ENCODE peak calls at places on chromosomes 6 and 20, in four cellular contexts. E is HCT116, W is H1, D is K562. A is an unnamed sample.

GRCh38 chr20:51660741-51661608 is 107.2 kb downstream of the ATP9A start:
- DNase-seq in E (peak), W (no peak), D (no peak), A (no peak)

GRCh38 chr6:158068893-158069799 is 87.5 kb downstream of the SYNJ2 start:
- DNase-seq in E (no peak), W (no peak), D (peak), A (no peak)

GRCh38 chr6:151680846-151681425 is 126.5 kb upstream of the ESR1 start:
- DNase-seq in E (no peak), W (no peak), D (no peak), A (no peak)

GRCh38 chr20:62815066-62815991 is 1.5 kb upstream of the COL9A3 start:
- DNase-seq in E (no peak), W (peak), D (peak), A (no peak)

GRCh38 chr6:131755597-131755996 is 44.8 kb upstream of the CTAGE9 start:
- DNase-seq in E (no peak), W (no peak), D (no peak), A (no peak)

GRCh38 chr6:137820425-137820824 is 46.6 kb upstream of the TNFAIP3 start:
- DNase-seq in E (no peak), W (no peak), D (no peak), A (no peak)

GRCh38 chr20:48777005-48777404 is 50.8 kb downstream of the PREX1 start:
- DNase-seq in E (no peak), W (no peak), D (no peak), A (no peak)

GRCh38 chr6:15283986-15284361 is 38.1 kb downstream of the JARID2 start:
- DNase-seq in E (no peak), W (no peak), D (no peak), A (no peak)

GRCh38 chr6:37517411-37517812 is 17.7 kb upstream of the CCDC167 start:
- DNase-seq in E (no peak), W (no peak), D (no peak), A (no peak)

GRCh38 chr20:57657537-57658446 is 37.6 kb upstream of the ZBP1 start:
- DNase-seq in E (no peak), W (peak), D (no peak), A (no peak)

GRCh38 chr6:89411019-89411268 is 1.1 kb downstream of the RRAGD start:
- DNase-seq in E (no peak), W (no peak), D (no peak), A (no peak)

GRCh38 chr6:7617954-7618764 is 28.2 kb downstream of the SNRNP48 start:
- DNase-seq in E (no peak), W (no peak), D (no peak), A (peak)

GRCh38 chr20:61701401-61701800 is 364.3 kb downstream of the TAF4 start:
- DNase-seq in E (no peak), W (no peak), D (no peak), A (no peak)

GRCh38 chr6:159595173-159595572 is 97.9 kb downstream of the SOD2 start:
- DNase-seq in E (peak), W (no peak), D (no peak), A (no peak)

GRCh38 chr6:13695217-13695616 is 16.4 kb downstream of the RANBP9 start:
- DNase-seq in E (no peak), W (no peak), D (no peak), A (no peak)

GRCh38 chr6:39008737-39009136 is 39.8 kb upstream of the GLP1R start:
- DNase-seq in E (no peak), W (no peak), D (no peak), A (no peak)

GRCh38 chr20:49447946-49448809 is 34.3 kb downstream of the KCNB1 start:
- DNase-seq in E (no peak), W (no peak), D (no peak), A (no peak)

GRCh38 chr6:157921685-157922367 is 59.8 kb upstream of the SYNJ2 start:
- DNase-seq in E (no peak), W (no peak), D (no peak), A (no peak)

GRCh38 chr6:36666726-36667591 is 11.6 kb upstream of the CDKN1A start:
- DNase-seq in E (peak), W (peak), D (no peak), A (peak)

GRCh38 chr20:39706089-39706721 is 744.1 kb downstream of the DHX35 start:
- DNase-seq in E (no peak), W (no peak), D (no peak), A (no peak)

GRCh38 chr6:105993341-105993740 is 92.8 kb upstream of the PRDM1 start:
- DNase-seq in E (no peak), W (no peak), D (no peak), A (no peak)

GRCh38 chr6:48611332-48611731 is 500.3 kb upstream of the PTCHD4 start:
- DNase-seq in E (no peak), W (no peak), D (no peak), A (no peak)

GRCh38 chr20:20567712-20568111 is 144.7 kb downstream of the RALGAPA2 start:
- DNase-seq in E (no peak), W (no peak), D (no peak), A (no peak)

GRCh38 chr20:20571068-20571780 is 141.2 kb downstream of the RALGAPA2 start:
- DNase-seq in E (no peak), W (no peak), D (no peak), A (no peak)

GRCh38 chr20:20564279-20564678 is 148.2 kb downstream of the RALGAPA2 start:
- DNase-seq in E (no peak), W (no peak), D (no peak), A (no peak)

GRCh38 chr20:20566523-20566922 is 145.9 kb downstream of the RALGAPA2 start:
- DNase-seq in E (no peak), W (no peak), D (no peak), A (no peak)

DNA sequence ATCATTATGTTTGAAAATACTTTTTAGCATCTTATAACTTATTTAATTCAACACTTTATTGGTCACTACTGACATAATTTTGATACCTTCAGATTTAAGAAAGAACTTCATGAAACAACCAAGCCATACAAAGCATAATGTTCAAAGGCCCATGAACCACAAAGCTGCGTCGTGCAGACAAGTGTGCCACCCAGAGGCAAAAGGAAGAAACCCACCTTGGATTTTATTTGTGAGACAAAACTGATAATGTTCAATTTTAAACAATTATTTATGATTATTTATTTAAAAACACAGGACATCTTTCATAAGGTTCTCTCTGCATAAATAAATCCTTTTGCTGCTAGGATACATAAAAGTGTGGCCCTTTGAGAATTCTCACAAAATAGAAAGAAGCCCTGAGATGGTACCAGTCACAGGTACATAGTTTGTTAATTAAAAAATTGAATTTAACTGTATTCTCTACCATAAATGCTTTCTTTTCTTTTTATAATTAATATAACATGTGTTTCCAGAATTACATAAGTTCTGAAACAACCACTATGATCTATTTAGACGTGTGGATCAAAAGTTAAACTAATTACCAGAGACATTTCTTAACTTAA is 143.7 kb downstream of the RALGAPA2 start:
- DNase-seq in E (no peak), W (no peak), D (peak), A (no peak)
- TF ChIP-seq EGR1 in E (no peak), W (no peak), D (no peak), A (no peak)

DNA sequence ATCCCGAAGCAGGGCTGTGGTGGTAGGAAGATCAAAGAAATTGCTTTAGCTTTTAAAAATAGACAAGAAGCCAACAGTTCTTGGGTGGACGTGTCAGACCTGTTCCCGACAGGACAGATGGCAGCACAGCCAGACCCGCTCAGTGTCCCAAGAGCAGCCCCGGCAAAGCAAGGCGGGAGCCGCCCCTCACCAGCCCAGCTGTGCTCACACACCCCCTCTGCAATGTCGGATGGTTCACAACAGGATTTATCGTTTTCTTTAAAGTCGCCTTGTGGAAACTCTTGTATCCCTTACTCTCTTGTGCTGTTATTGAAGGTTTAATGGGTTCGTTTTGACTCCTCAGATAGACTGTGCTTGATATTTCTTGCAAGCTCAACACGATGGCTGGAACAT is 302.4 kb downstream of the THBS2 start:
- DNase-seq in E (no peak), W (no peak), D (no peak), A (no peak)
- TF ChIP-seq EZH2 in E (no peak), W (no peak), D (no peak), A (no peak)

GRCh38 chr20:4490595-4491280 is 231.0 kb upstream of the PRND start:
- DNase-seq in E (no peak), W (no peak), D (no peak), A (no peak)
- TF ChIP-seq EGR1 in E (no peak), W (no peak), D (no peak), A (no peak)

DNA sequence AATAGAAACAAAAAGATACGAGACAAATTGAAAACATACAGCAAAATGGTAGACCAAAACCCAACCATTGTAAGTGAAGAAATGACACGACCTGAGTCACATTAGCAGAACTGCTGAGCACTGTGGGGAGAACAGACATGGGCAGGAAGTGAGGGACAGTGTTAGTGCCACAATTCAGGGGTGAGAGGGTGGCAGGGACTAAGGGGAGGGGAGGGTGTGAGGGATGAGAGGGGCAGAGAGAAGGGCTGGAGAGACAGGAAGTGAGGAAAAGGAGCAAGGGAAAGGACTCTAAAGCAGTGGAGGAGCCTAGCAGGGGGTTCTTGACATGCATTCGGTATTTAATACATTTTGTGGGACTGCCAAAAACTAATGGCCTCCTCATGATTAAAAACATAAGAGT is 45.0 kb upstream of the TRIM26 start:
- DNase-seq in E (no peak), W (no peak), D (no peak), A (no peak)
- TF ChIP-seq EZH2 in E (no peak), W (peak), D (no peak), A (no peak)